ENCODE peak calls at places on chromosomes 16 and 17, in nine cellular contexts. M, B, C, V, J, O, N, U and D are unnamed samples.

GRCh38 chr17:71098071-71098470 is 928.7 kb downstream of the KCNJ2 start:
- DNase-seq in M (no peak), B (no peak), C (no peak), V (no peak), J (no peak), O (no peak), N (no peak), U (no peak), D (no peak)

GRCh38 chr17:55089955-55090573 is 121.5 kb downstream of the STXBP4 start:
- DNase-seq in M (peak), B (no peak), C (peak), V (no peak), J (no peak), O (no peak), N (no peak), U (no peak), D (no peak)

GRCh38 chr16:75074415-75074793 is 42.2 kb downstream of the LDHD start:
- DNase-seq in M (no peak), B (no peak), C (no peak), V (no peak), J (no peak), O (no peak), N (no peak), U (no peak), D (no peak)

GRCh38 chr17:15490634-15491261 is 23.3 kb upstream of the CDRT4 start:
- DNase-seq in M (peak), B (peak), C (peak), V (peak), J (peak), O (no peak), N (no peak), U (no peak), D (no peak)

GRCh38 chr16:63752347-63752746 is 1369.5 kb downstream of the CDH11 start:
- DNase-seq in M (no peak), B (no peak), C (no peak), V (no peak), J (no peak), O (no peak), N (no peak), U (peak), D (no peak)

GRCh38 chr16:56477096-56477878 is 25.9 kb downstream of the OGFOD1 start:
- DNase-seq in M (peak), B (no peak), C (peak), V (peak), J (no peak), O (peak), N (peak), U (no peak), D (no peak)

GRCh38 chr17:82127704-82128103 is 29.7 kb upstream of the FASN start:
- DNase-seq in M (no peak), B (no peak), C (no peak), V (no peak), J (peak), O (no peak), N (no peak), U (peak), D (no peak)

GRCh38 chr16:46932802-46933201 is 40.7 kb downstream of the DNAJA2 start:
- DNase-seq in M (no peak), B (no peak), C (no peak), V (no peak), J (no peak), O (no peak), N (no peak), U (no peak), D (no peak)

GRCh38 chr16:78177927-78178326 is 78.5 kb downstream of the WWOX start:
- DNase-seq in M (no peak), B (no peak), C (no peak), V (no peak), J (no peak), O (no peak), N (no peak), U (peak), D (no peak)

GRCh38 chr17:28279411-28279810 is 39.6 kb upstream of the TMEM97 start:
- DNase-seq in M (no peak), B (no peak), C (peak), V (peak), J (no peak), O (no peak), N (no peak), U (no peak), D (no peak)

GRCh38 chr17:31825961-31826691 is 32.9 kb downstream of the COPRS start:
- DNase-seq in M (no peak), B (no peak), C (peak), V (no peak), J (no peak), O (no peak), N (no peak), U (peak), D (no peak)